ENCODE peak calls at places on chromosomes 7 and 10, in six cellular contexts. F is neuronal stem cell, O is fibroblast of lung, D is SK-N-SH, N is Peyer's patch, I is colonic mucosa. U is an unnamed sample.

GRCh38 chr10:90413196-90413595 is 444.6 kb downstream of the HTR7 start:
- DNase-seq in F (no peak), O (peak; percentile 63), D (no peak), N (no peak), I (no peak), U (no peak)

GRCh38 chr7:159031750-159032149 is 112.9 kb downstream of the VIPR2 start:
- DNase-seq in F (no peak), O (no peak), D (no peak), N (peak; percentile 30), I (peak; percentile 16), U (no peak)

GRCh38 chr10:101095550-101096213 is 33.9 kb downstream of the KAZALD1 start:
- DNase-seq in F (peak; percentile 63), O (peak; percentile 38), D (peak; percentile 85), N (peak; percentile 91), I (peak; percentile 92), U (peak; percentile 81)

GRCh38 chr7:41955475-41956243 is 252.8 kb upstream of the INHBA start:
- DNase-seq in F (peak; percentile 59), O (peak; percentile 100), D (no peak), N (peak; percentile 85), I (peak; percentile 71), U (peak; percentile 9)

GRCh38 chr7:151818674-151819519 is 58.0 kb downstream of the PRKAG2 start:
- DNase-seq in F (no peak), O (no peak), D (no peak), N (no peak), I (peak; percentile 41), U (peak; percentile 64)

GRCh38 chr7:19772858-19773337 is 519 bp downstream of the TMEM196 start:
- DNase-seq in F (peak; percentile 57), O (peak; percentile 60), D (peak; percentile 17), N (no peak), I (no peak), U (no peak)

GRCh38 chr10:101006593-101007098 is 7.0 kb downstream of the LZTS2 start:
- DNase-seq in F (no peak), O (no peak), D (peak; percentile 51), N (no peak), I (no peak), U (no peak)

GRCh38 chr7:94620703-94621118 is 35.2 kb downstream of the SGCE start:
- DNase-seq in F (no peak), O (peak; percentile 92), D (peak; percentile 33), N (peak; percentile 51), I (peak; percentile 45), U (peak; percentile 15)

GRCh38 chr7:25124485-25125136 is 449 bp downstream of the CYCS start:
- DNase-seq in F (peak; percentile 9), O (no peak), D (peak; percentile 35), N (no peak), I (no peak), U (peak; percentile 17)

DNA sequence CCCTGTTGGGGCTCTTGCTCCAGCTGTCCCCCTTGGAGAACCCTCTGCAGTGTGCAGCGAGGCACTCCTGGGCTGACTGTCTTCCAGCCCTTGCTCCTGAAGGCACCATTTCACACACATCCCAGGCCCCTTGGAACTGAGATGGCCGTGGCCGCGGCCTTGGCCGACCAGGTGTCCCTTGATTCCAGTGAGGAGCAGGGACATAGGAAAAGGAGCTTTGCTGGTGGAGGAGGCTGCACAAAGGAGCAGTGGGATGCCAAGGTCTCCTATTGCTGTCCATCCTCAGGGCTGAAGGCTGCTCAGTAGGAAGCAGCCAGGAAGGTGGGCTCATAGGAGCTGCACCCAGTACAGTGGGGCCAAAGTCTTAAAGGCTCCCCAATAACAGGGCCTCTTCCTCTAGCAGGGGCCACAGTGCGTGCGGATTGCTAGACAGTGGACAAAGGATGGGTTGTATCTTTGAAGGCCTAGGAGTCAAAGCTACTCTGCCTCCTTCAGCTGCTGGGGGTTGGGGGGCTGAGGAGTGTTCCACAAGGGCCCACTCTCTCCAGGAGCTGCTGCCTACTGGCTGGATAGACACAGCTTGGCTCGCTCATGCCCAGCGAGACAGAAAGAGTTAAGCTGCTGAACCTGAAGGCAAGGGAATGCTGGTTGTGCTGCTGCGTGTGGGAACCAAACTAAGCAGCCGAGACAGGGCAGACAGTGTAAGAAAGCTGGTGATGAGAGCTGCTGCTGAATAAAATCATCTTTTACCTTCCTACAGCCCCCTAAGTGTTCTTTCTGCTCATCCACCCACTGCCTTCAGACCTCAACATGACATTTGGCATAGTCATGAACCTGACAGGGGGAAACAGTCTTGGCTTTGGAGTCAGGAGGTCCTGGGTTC is 891.9 kb upstream of the ZNF722 start:
- DNase-seq in F (no peak), O (no peak), D (no peak), N (no peak), I (no peak), U (no peak)
- H3K27ac ChIP-seq in F (no peak overlapping the region), O (no peak overlapping the region), D (no peak overlapping the region), N (no peak overlapping the region), I (no peak overlapping the region), U (no peak overlapping the region)

DNA sequence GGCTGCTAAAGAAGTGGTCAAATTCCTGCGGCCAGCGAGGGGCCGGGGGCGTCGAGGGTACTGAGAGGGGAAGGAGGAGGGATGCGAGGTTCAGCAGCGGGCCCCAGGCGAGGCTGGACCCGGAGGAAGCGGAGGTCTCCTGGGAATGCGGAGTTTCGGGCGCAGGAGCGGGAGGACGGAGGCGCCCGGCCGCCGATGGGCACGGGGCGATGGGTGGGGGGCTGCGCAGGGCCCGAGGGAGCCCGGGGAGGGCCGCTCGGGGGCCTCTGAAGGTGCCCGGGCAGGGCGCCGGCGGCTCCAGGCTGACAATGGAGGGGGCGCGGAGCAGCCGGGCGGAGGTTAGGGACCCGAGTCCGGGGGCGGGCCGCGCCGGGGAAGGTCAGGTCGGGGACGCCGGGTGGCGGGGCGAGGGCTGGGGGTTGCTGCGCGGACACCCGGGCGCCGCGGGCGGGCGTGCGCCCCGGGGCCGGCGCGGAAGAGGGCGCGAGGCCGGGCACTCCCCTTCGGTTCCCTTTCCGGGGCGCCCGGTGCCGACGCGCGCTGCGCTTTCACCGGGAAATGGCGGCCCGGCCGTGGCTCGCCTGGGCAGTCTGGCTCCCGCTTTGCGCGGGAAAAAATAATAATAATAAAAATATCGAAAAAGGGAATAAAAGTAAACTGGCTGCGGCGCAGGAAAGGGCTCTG is 708 bp downstream of the MACROH2A2 start:
- DNase-seq in F (peak; percentile 45), O (peak; percentile 24), D (peak; percentile 80), N (no peak), I (peak; percentile 30), U (peak; percentile 18)
- H3K27ac ChIP-seq in F (peak overlapping the region; percentile 68), O (no peak overlapping the region), D (peak overlapping the region; percentile 57), N (peak overlapping the region; percentile 38), I (no peak overlapping the region), U (no peak overlapping the region)

DNA sequence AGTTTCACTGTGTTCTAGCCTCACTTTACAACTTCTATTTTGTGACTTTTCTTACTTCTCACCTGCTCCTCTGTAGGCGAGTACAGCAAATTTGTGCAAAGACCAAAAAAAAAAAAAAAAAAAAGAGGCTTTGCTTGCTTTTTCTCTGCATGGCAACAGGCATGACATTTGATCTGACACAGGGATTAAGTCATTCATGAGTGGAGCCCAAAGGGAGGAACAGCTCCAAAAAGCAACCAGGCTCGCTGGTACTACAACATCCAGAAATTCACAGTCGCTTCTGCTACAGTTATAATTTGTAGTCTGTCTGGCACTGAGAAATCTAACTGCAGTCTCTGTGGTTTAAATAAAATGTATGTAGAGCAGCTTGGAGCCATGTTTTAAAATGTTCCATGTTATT is 31.7 kb downstream of the MKX start:
- DNase-seq in F (no peak), O (peak; percentile 20), D (no peak), N (no peak), I (no peak), U (no peak)
- H3K27ac ChIP-seq in F (no peak overlapping the region), O (no peak overlapping the region), D (no peak overlapping the region), N (no peak overlapping the region), I (no peak overlapping the region), U (no peak overlapping the region)

GRCh38 chr7:57354195-57354594 is 95.8 kb upstream of the ZNF716 start:
- DNase-seq in F (no peak), O (no peak), D (no peak), N (no peak), I (no peak), U (no peak)

DNA sequence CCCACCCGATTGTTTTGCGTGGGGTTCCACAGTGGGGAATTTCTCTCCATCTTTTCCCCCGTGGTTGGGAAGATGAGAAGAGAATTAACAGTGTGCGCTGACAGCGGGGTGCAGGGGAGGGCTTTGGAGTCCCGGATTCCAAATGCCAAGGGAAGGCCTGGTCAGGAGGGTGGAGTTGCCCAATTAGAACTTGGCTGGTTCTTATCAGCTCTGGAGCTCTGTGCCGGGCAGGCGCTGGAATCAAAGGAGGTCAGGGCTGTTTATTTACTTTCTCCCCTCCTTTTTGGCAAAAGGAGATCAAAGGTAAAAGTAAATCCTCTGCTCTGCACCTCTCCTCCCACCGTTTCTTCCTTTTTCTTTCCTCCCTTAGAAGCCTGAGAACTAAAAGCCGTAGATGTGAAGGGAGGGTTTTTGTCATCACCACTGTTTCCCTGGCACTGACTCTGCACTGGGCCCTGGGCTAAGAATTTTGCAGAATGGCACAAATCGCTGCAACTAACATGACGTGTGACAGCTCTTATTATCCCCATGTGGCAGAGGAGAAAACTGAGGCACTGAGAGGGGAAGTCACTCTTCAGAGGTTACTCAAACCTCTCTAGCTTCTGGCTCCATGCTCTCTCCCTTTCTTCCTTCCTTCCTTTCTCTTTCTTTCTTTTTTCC is 95.2 kb upstream of the ZNF716 start:
- DNase-seq in F (no peak), O (no peak), D (no peak), N (no peak), I (no peak), U (no peak)
- H3K27ac ChIP-seq in F (no peak overlapping the region), O (no peak overlapping the region), D (no peak overlapping the region), N (no peak overlapping the region), I (no peak overlapping the region), U (no peak overlapping the region)

DNA sequence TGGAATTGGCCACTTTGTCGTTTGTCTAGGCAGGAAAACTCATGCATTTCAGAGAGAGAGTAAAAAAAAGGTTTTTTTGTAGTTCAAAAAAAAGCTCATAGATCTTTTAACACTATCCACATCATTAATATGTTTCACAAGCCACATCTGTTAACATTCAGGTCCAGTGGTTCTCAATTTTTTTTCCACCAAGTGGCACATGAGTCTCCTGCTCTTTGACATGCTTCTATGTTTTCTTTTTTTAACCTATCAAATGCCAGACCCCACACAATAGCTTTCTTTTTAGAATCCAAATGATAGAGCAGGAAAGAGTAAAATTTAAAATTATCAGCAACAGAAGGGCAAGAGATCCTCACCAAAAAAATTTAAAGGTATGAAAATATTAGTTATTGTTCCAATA is 20.3 kb downstream of the NOD1 start:
- DNase-seq in F (no peak), O (no peak), D (no peak), N (no peak), I (no peak), U (no peak)
- H3K27ac ChIP-seq in F (no peak overlapping the region), O (no peak overlapping the region), D (no peak overlapping the region), N (no peak overlapping the region), I (no peak overlapping the region), U (no peak overlapping the region)

U was measured in small intestine.